ENCODE peak calls at places on chromosomes 4 and X, in nine cellular contexts. One of them, this sample, is unnamed.

GRCh38 chr4:172573899-172574298 is 594.7 kb upstream of the GALNT7 start:
- DNase-seq in activated effector memory CD4-positive, alpha-beta T cell treated with anti-CD3 and anti-CD28 coated beads, Interleukin-2, amount 50 U/mL, for 16 hours: no peak
- DNase-seq in esophagus muscularis mucosa: no peak
- DNase-seq in NB4: peak
- DNase-seq in MG63: no peak
- DNase-seq in activated gamma-delta T cell treated with Interleukin-2 at 50 U/mL for 16 hours: no peak
- DNase-seq in hypothalamus: no peak
- DNase-seq in lower leg skin: no peak
- DNase-seq in WTC11: no peak
- DNase-seq in this sample: no peak

GRCh38 chr4:7638984-7639789 is 204.5 kb upstream of the PSAPL1 start:
- DNase-seq in activated effector memory CD4-positive, alpha-beta T cell treated with anti-CD3 and anti-CD28 coated beads, Interleukin-2, amount 50 U/mL, for 16 hours: no peak
- DNase-seq in esophagus muscularis mucosa: no peak
- DNase-seq in NB4: peak
- DNase-seq in MG63: no peak
- DNase-seq in activated gamma-delta T cell treated with Interleukin-2 at 50 U/mL for 16 hours: no peak
- DNase-seq in hypothalamus: no peak
- DNase-seq in lower leg skin: no peak
- DNase-seq in WTC11: no peak
- DNase-seq in this sample: no peak

GRCh38 chr4:134777626-134778025 is 576.0 kb upstream of the PABPC4L start:
- DNase-seq in activated effector memory CD4-positive, alpha-beta T cell treated with anti-CD3 and anti-CD28 coated beads, Interleukin-2, amount 50 U/mL, for 16 hours: no peak
- DNase-seq in esophagus muscularis mucosa: no peak
- DNase-seq in NB4: no peak
- DNase-seq in MG63: no peak
- DNase-seq in activated gamma-delta T cell treated with Interleukin-2 at 50 U/mL for 16 hours: no peak
- DNase-seq in hypothalamus: no peak
- DNase-seq in lower leg skin: no peak
- DNase-seq in WTC11: no peak
- DNase-seq in this sample: peak

GRCh38 chrX:112931478-112931877 is 90.8 kb upstream of the AMOT start:
- DNase-seq in activated effector memory CD4-positive, alpha-beta T cell treated with anti-CD3 and anti-CD28 coated beads, Interleukin-2, amount 50 U/mL, for 16 hours: no peak
- DNase-seq in esophagus muscularis mucosa: no peak
- DNase-seq in NB4: no peak
- DNase-seq in MG63: no peak
- DNase-seq in activated gamma-delta T cell treated with Interleukin-2 at 50 U/mL for 16 hours: no peak
- DNase-seq in hypothalamus: no peak
- DNase-seq in lower leg skin: no peak
- DNase-seq in WTC11: no peak
- DNase-seq in this sample: no peak

GRCh38 chr4:15926486-15926885 is 12.1 kb downstream of the FGFBP1 start:
- DNase-seq in activated effector memory CD4-positive, alpha-beta T cell treated with anti-CD3 and anti-CD28 coated beads, Interleukin-2, amount 50 U/mL, for 16 hours: no peak
- DNase-seq in esophagus muscularis mucosa: no peak
- DNase-seq in NB4: no peak
- DNase-seq in MG63: peak
- DNase-seq in activated gamma-delta T cell treated with Interleukin-2 at 50 U/mL for 16 hours: no peak
- DNase-seq in hypothalamus: no peak
- DNase-seq in lower leg skin: no peak
- DNase-seq in WTC11: no peak
- DNase-seq in this sample: no peak

GRCh38 chr4:78656968-78657445 is 105.4 kb downstream of the ANXA3 start:
- DNase-seq in activated effector memory CD4-positive, alpha-beta T cell treated with anti-CD3 and anti-CD28 coated beads, Interleukin-2, amount 50 U/mL, for 16 hours: no peak
- DNase-seq in esophagus muscularis mucosa: peak
- DNase-seq in NB4: peak
- DNase-seq in MG63: no peak
- DNase-seq in activated gamma-delta T cell treated with Interleukin-2 at 50 U/mL for 16 hours: no peak
- DNase-seq in hypothalamus: no peak
- DNase-seq in lower leg skin: no peak
- DNase-seq in WTC11: no peak
- DNase-seq in this sample: no peak

GRCh38 chr4:118282692-118283091 is 70.1 kb downstream of the PRSS12 start:
- DNase-seq in activated effector memory CD4-positive, alpha-beta T cell treated with anti-CD3 and anti-CD28 coated beads, Interleukin-2, amount 50 U/mL, for 16 hours: no peak
- DNase-seq in esophagus muscularis mucosa: no peak
- DNase-seq in NB4: peak
- DNase-seq in MG63: peak
- DNase-seq in activated gamma-delta T cell treated with Interleukin-2 at 50 U/mL for 16 hours: no peak
- DNase-seq in hypothalamus: no peak
- DNase-seq in lower leg skin: no peak
- DNase-seq in WTC11: no peak
- DNase-seq in this sample: no peak

GRCh38 chr4:118811008-118811764 is 24.7 kb downstream of the SEC24D start:
- DNase-seq in activated effector memory CD4-positive, alpha-beta T cell treated with anti-CD3 and anti-CD28 coated beads, Interleukin-2, amount 50 U/mL, for 16 hours: no peak
- DNase-seq in esophagus muscularis mucosa: no peak
- DNase-seq in NB4: peak
- DNase-seq in MG63: peak
- DNase-seq in activated gamma-delta T cell treated with Interleukin-2 at 50 U/mL for 16 hours: no peak
- DNase-seq in hypothalamus: no peak
- DNase-seq in lower leg skin: no peak
- DNase-seq in WTC11: no peak
- DNase-seq in this sample: no peak

GRCh38 chrX:19725545-19726102 is 161.8 kb downstream of the SH3KBP1 start:
- DNase-seq in activated effector memory CD4-positive, alpha-beta T cell treated with anti-CD3 and anti-CD28 coated beads, Interleukin-2, amount 50 U/mL, for 16 hours: no peak
- DNase-seq in esophagus muscularis mucosa: no peak
- DNase-seq in NB4: peak
- DNase-seq in MG63: no peak
- DNase-seq in activated gamma-delta T cell treated with Interleukin-2 at 50 U/mL for 16 hours: no peak
- DNase-seq in hypothalamus: no peak
- DNase-seq in lower leg skin: no peak
- DNase-seq in WTC11: no peak
- DNase-seq in this sample: no peak

This sample was measured in WERI-Rb-1.